ENCODE peak calls at places on chromosome 18, in ten cellular contexts. R is lung microvascular endothelial cell; L is CD8-positive, alpha-beta memory T cell; J is GM06990; O is T-helper 2 cell; E is GM23248; A is thoracic aorta; X is T-helper 9 cell; C is epithelial cell of esophagus; T is HS-5. K is an unnamed sample.

GRCh38 chr18:63185979-63186378 is 133.6 kb downstream of the BCL2 start:
- DNase-seq in R (no peak), L (no peak), J (no peak), O (no peak), E (no peak), A (no peak), X (no peak), C (no peak), T (no peak), K (no peak)

GRCh38 chr18:44458777-44459176 is 221.9 kb upstream of the SETBP1 start:
- DNase-seq in R (no peak), L (no peak), J (no peak), O (no peak), E (peak; percentile 90), A (no peak), X (no peak), C (peak; percentile 93), T (peak; percentile 40), K (no peak)

GRCh38 chr18:23377669-23378469 is 75.2 kb upstream of the RIOK3 start:
- DNase-seq in R (peak; percentile 71), L (no peak), J (no peak), O (no peak), E (peak; percentile 92), A (no peak), X (no peak), C (peak; percentile 91), T (peak; percentile 80), K (no peak)

GRCh38 chr18:51513525-51513924 is 316.0 kb upstream of the MEX3C start:
- DNase-seq in R (no peak), L (no peak), J (no peak), O (no peak), E (no peak), A (no peak), X (no peak), C (peak; percentile 94), T (no peak), K (no peak)

GRCh38 chr18:78087338-78087737 is 837.7 kb downstream of the GALR1 start:
- DNase-seq in R (no peak), L (no peak), J (no peak), O (no peak), E (no peak), A (no peak), X (no peak), C (no peak), T (no peak), K (no peak)

GRCh38 chr18:42959528-42959927 is 156.0 kb downstream of the RIT2 start:
- DNase-seq in R (no peak), L (no peak), J (no peak), O (no peak), E (no peak), A (no peak), X (no peak), C (no peak), T (no peak), K (no peak)

GRCh38 chr18:9683418-9684396 is 24.4 kb upstream of the RAB31 start:
- DNase-seq in R (peak; percentile 71), L (no peak), J (no peak), O (no peak), E (peak; percentile 89), A (no peak), X (no peak), C (peak; percentile 70), T (no peak), K (no peak)

GRCh38 chr18:48952287-48953095 is 1.7 kb upstream of the SMAD7 start:
- DNase-seq in R (no peak), L (peak; percentile 49), J (peak; percentile 79), O (no peak), E (peak; percentile 96), A (peak; percentile 54), X (peak; percentile 49), C (peak; percentile 77), T (no peak), K (no peak)

GRCh38 chr18:47930086-47930843 is at the start of gene SMAD2:
- DNase-seq in R (peak; percentile 90), L (peak; percentile 72), J (no peak), O (peak; percentile 48), E (peak; percentile 81), A (peak; percentile 23), X (peak; percentile 69), C (peak; percentile 84), T (peak; percentile 9), K (peak; percentile 60)

GRCh38 chr18:12048010-12048826 is 45.4 kb upstream of the ANKRD62 start:
- DNase-seq in R (no peak), L (no peak), J (no peak), O (no peak), E (peak; percentile 51), A (no peak), X (no peak), C (no peak), T (no peak), K (no peak)

GRCh38 chr18:8212893-8213805 is 396.1 kb upstream of the RAB12 start:
- DNase-seq in R (peak; percentile 63), L (no peak), J (no peak), O (no peak), E (peak; percentile 6), A (no peak), X (no peak), C (peak; percentile 84), T (no peak), K (no peak)

GRCh38 chr18:29892960-29893558 is 1149.5 kb downstream of the DSC3 start:
- DNase-seq in R (peak; percentile 30), L (no peak), J (no peak), O (no peak), E (peak; percentile 20), A (no peak), X (no peak), C (peak; percentile 21), T (no peak), K (no peak)

GRCh38 chr18:48455555-48456478 is 46.6 kb upstream of the ZBTB7C start:
- DNase-seq in R (peak; percentile 18), L (peak; percentile 12), J (no peak), O (no peak), E (peak; percentile 84), A (no peak), X (peak; percentile 47), C (peak; percentile 81), T (peak; percentile 33), K (no peak)

GRCh38 chr18:61597321-61597720 is 264.1 kb downstream of the CDH20 start:
- DNase-seq in R (peak; percentile 56), L (no peak), J (no peak), O (no peak), E (no peak), A (no peak), X (no peak), C (no peak), T (no peak), K (no peak)

GRCh38 chr18:12345491-12346239 is 31.4 kb downstream of the AFG3L2 start:
- DNase-seq in R (no peak), L (no peak), J (no peak), O (no peak), E (no peak), A (no peak), X (no peak), C (no peak), T (no peak), K (no peak)

GRCh38 chr18:58691256-58691655 is 20.0 kb downstream of the MALT1 start:
- DNase-seq in R (no peak), L (no peak), J (no peak), O (no peak), E (no peak), A (no peak), X (no peak), C (peak; percentile 25), T (no peak), K (no peak)

GRCh38 chr18:31241900-31242409 is 76.0 kb upstream of the DSG1 start:
- DNase-seq in R (no peak), L (no peak), J (no peak), O (no peak), E (no peak), A (no peak), X (no peak), C (peak; percentile 99), T (no peak), K (no peak)

GRCh38 chr18:79507546-79508480 is 112.1 kb downstream of the NFATC1 start:
- DNase-seq in R (peak; percentile 96), L (no peak), J (no peak), O (no peak), E (peak; percentile 88), A (no peak), X (no peak), C (no peak), T (no peak), K (no peak)

GRCh38 chr18:14122099-14122498 is 10.1 kb downstream of the ZNF519 start:
- DNase-seq in R (no peak), L (no peak), J (no peak), O (no peak), E (no peak), A (no peak), X (no peak), C (no peak), T (no peak), K (no peak)

GRCh38 chr18:13481820-13482640 is 244.3 kb downstream of the FAM210A start:
- DNase-seq in R (no peak), L (no peak), J (peak; percentile 33), O (no peak), E (no peak), A (no peak), X (no peak), C (no peak), T (no peak), K (no peak)

GRCh38 chr18:63257453-63257852 is 62.1 kb downstream of the BCL2 start:
- DNase-seq in R (no peak), L (no peak), J (no peak), O (no peak), E (no peak), A (no peak), X (no peak), C (no peak), T (no peak), K (no peak)

GRCh38 chr18:35407871-35408481 is 30.8 kb upstream of the ZNF396 start:
- DNase-seq in R (peak; percentile 84), L (no peak), J (no peak), O (no peak), E (peak; percentile 82), A (peak; percentile 14), X (peak; percentile 13), C (peak; percentile 79), T (no peak), K (no peak)

GRCh38 chr18:78293516-78293915 is 686.1 kb upstream of the SALL3 start:
- DNase-seq in R (no peak), L (no peak), J (no peak), O (no peak), E (no peak), A (no peak), X (no peak), C (no peak), T (no peak), K (no peak)

GRCh38 chr18:22675006-22675405 is 257.3 kb upstream of the CTAGE1 start:
- DNase-seq in R (no peak), L (no peak), J (no peak), O (no peak), E (no peak), A (no peak), X (no peak), C (no peak), T (no peak), K (no peak)

GRCh38 chr18:62551972-62552513 is 29.2 kb downstream of the ZCCHC2 start:
- DNase-seq in R (no peak), L (no peak), J (no peak), O (no peak), E (no peak), A (no peak), X (no peak), C (no peak), T (no peak), K (no peak)

GRCh38 chr18:22817844-22818243 is 115.3 kb upstream of the RBBP8 start:
- DNase-seq in R (no peak), L (no peak), J (no peak), O (no peak), E (no peak), A (no peak), X (no peak), C (peak; percentile 59), T (no peak), K (no peak)

GRCh38 chr18:47754311-47755101 is 176.0 kb downstream of the SMAD2 start:
- DNase-seq in R (peak; percentile 47), L (peak; percentile 30), J (peak; percentile 30), O (peak; percentile 34), E (peak; percentile 38), A (no peak), X (peak; percentile 55), C (peak; percentile 33), T (no peak), K (no peak)

GRCh38 chr18:31373641-31374040 is 2.9 kb upstream of the DSG4 start:
- DNase-seq in R (no peak), L (no peak), J (no peak), O (no peak), E (no peak), A (no peak), X (no peak), C (no peak), T (no peak), K (no peak)

K was measured in esophagus squamous epithelium.